ENCODE peak calls at places on chromosomes 4 and X, in seven cellular contexts. J is pancreas, S is upper lobe of right lung, R is HCT116, Z is IMR-90, F is GM23338, P is left ventricle myocardium inferior. X is an unnamed sample. For H3K4me1, the result is how much of the 10 kb centered on the place peaks cover.

GRCh38 chr4:87481342-87481741 is 47.8 kb downstream of the SPARCL1 start:
- DNase-seq in Z (no peak), S (no peak), R (no peak), J (no peak), P (no peak), F (no peak), X (no peak)

GRCh38 chrX:110159865-110160264 is 157.0 kb downstream of the TMEM164 start:
- DNase-seq in S (no peak), P (no peak), J (no peak), R (no peak), Z (no peak), F (no peak), X (no peak)

GRCh38 chrX:44596277-44596676 is 53.6 kb upstream of the FUNDC1 start:
- DNase-seq in Z (no peak), P (no peak), F (no peak), S (no peak), J (no peak), R (no peak), X (no peak)

GRCh38 chr4:23023121-23023520 is 330.4 kb downstream of the GBA3 start:
- DNase-seq in Z (no peak), S (no peak), J (no peak), F (no peak), R (no peak), P (no peak), X (no peak)

GRCh38 chr4:76570141-76570989 is 135.3 kb downstream of the SHROOM3 start:
- DNase-seq in R (no peak), S (no peak), P (no peak), J (peak), Z (peak), F (no peak), X (no peak)

GRCh38 chrX:122552291-122552800 is 631.7 kb upstream of the GRIA3 start:
- DNase-seq in J (no peak), F (no peak), P (no peak), R (no peak), S (no peak), Z (no peak), X (no peak)

GRCh38 chr4:175450446-175450845 is 361.6 kb downstream of the GPM6A start:
- DNase-seq in F (no peak), Z (no peak), J (no peak), S (no peak), R (no peak), P (no peak), X (no peak)

GRCh38 chr4:165748321-165748720 is 124.7 kb upstream of the TLL1 start:
- DNase-seq in Z (no peak), S (no peak), J (no peak), P (no peak), F (peak), R (no peak), X (no peak)

GRCh38 chr4:26076000-26076587 is 162.1 kb downstream of the SMIM20 start:
- DNase-seq in S (no peak), F (no peak), Z (peak), R (no peak), P (no peak), J (no peak), X (no peak)

GRCh38 chr4:80926891-80927290 is 103.6 kb upstream of the BMP3 start:
- DNase-seq in P (no peak), S (no peak), F (no peak), Z (no peak), J (no peak), R (no peak), X (no peak)

GRCh38 chr4:69532125-69532524 is 36.4 kb upstream of the UGT2B4 start:
- DNase-seq in R (no peak), F (no peak), J (no peak), P (no peak), Z (no peak), S (no peak), X (no peak)

GRCh38 chr4:32499176-32499575 is 1779.0 kb downstream of the PCDH7 start:
- DNase-seq in S (no peak), Z (no peak), P (no peak), R (no peak), J (no peak), F (no peak), X (no peak)

GRCh38 chr4:53617101-53617680 is 25.9 kb upstream of the LNX1 start:
- DNase-seq in Z (peak), F (no peak), P (no peak), S (no peak), R (no peak), J (no peak), X (no peak)

GRCh38 chr4:94548571-94548970 is 96.8 kb downstream of the PDLIM5 start:
- DNase-seq in R (peak), Z (peak), S (no peak), P (no peak), J (no peak), F (peak), X (no peak)

GRCh38 chr4:152010680-152011079 is 249.9 kb upstream of the GATB start:
- DNase-seq in J (no peak), Z (no peak), P (no peak), R (no peak), F (peak), S (no peak), X (no peak)

GRCh38 chrX:110188701-110189558 is 129.0 kb downstream of the AMMECR1 start:
- DNase-seq in P (no peak), R (no peak), S (no peak), J (no peak), F (no peak), Z (peak), X (no peak)

GRCh38 chrX:36957425-36958328 is 50.5 kb upstream of the FAM47C start:
- DNase-seq in Z (no peak), S (peak), P (no peak), F (peak), R (no peak), J (peak), X (no peak)

GRCh38 chr4:106614446-106614845 is 245.9 kb upstream of the GIMD1 start:
- DNase-seq in P (no peak), S (no peak), Z (peak), F (no peak), J (no peak), R (no peak), X (no peak)

GRCh38 chr4:20181926-20182325 is 69.8 kb upstream of the SLIT2 start:
- DNase-seq in Z (no peak), S (no peak), R (no peak), J (no peak), P (no peak), F (no peak), X (no peak)

GRCh38 chr4:97720869-97721432 is 422.3 kb downstream of the STPG2 start:
- DNase-seq in J (no peak), Z (no peak), P (no peak), F (peak), S (no peak), R (peak), X (no peak)

GRCh38 chr4:147546341-147546740 is 65.4 kb downstream of the EDNRA start:
- DNase-seq in P (no peak), R (no peak), S (no peak), F (no peak), J (no peak), Z (peak), X (no peak)

GRCh38 chr4:113996599-113997177 is 17.2 kb upstream of the ARSJ start:
- DNase-seq in F (no peak), R (no peak), Z (peak), J (no peak), S (no peak), P (no peak), X (no peak)

GRCh38 chr4:90757529-90757928 is 630.3 kb downstream of the CCSER1 start:
- DNase-seq in F (no peak), R (no peak), S (no peak), Z (no peak), J (no peak), P (no peak), X (no peak)

GRCh38 chr4:41360214-41360910 is 103.6 kb downstream of the UCHL1 start:
- DNase-seq in Z (peak), F (peak), R (no peak), J (peak), P (peak), S (peak), X (peak)

DNA sequence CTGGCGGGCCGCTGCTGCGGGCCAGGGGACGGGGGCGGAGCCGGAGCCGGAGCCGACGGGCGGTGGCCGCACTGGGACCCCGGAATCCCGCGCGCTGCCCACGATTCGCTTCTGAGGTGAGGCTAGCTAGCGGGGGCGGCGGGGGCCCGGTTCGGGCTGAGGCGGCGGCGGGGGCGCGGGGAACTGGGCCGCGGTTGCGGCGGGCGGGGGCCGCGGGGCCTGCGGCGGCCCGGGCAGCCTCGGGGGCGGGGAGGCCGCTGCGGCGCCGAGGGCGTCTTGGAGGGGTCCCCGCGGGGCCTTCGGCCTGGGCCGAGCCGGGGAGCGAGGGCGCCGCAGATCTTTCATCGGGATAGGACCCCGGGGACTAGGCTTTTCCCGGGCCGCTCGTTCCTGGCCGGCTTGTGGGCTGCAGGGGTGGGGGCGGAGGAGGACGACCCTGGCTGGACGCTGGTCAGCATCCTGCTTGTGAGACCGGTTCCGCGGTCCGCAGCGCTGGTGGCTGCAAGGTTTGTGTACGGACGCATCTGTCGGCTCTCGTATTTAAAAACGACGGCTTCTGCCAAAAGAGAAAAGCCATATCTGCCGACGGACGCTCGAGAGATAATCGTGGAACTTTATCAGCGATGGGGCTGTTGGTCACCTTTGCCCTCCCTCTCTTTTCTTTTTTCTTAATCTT is 403 bp downstream of the ADD1 start:
- DNase-seq in F (peak), Z (peak), S (peak), J (peak), R (no peak), P (peak), X (peak)
- H3K4me1 ChIP-seq in F (under half), Z (under half), S (under half), J (under half), R (under half), P (half or more), X (under half)

GRCh38 chr4:183110244-183110643 is 11.2 kb downstream of the WWC2 start:
- DNase-seq in F (no peak), Z (no peak), J (no peak), R (no peak), S (no peak), P (no peak), X (no peak)

GRCh38 chr4:183106839-183107238 is 7.8 kb downstream of the WWC2 start:
- DNase-seq in R (no peak), F (peak), P (no peak), S (no peak), J (no peak), Z (peak), X (no peak)

GRCh38 chr4:183107891-183108459 is 8.9 kb downstream of the WWC2 start:
- DNase-seq in J (no peak), R (no peak), Z (peak), S (no peak), F (no peak), P (no peak), X (no peak)

GRCh38 chr4:183111452-183111885 is 12.4 kb downstream of the WWC2 start:
- DNase-seq in R (no peak), F (no peak), S (no peak), P (no peak), J (no peak), Z (no peak), X (no peak)
- TF ChIP-seq CTCF in R (no peak), F (no peak), S (no peak), P (no peak), J (no peak), Z (no peak), X (no peak)

DNA sequence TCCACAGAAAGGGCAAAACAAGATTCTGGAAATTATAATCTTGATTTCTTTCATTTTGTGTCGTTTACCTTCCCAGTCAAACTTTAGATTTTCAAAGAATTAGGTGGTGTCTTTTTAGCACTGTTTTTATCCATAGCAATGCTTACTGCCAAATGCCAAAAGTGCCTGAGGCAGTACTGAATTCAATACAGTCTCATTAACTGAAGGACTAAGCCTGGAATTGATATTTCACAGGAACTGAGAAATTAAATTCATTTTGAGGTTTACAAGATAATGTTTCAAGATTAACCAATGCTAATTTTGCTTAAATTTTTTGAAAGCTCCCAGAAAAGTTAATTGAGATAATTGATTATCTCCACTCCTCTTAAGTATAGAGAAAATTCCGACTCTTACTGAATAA is 68.8 kb upstream of the ARHGAP24 start:
- DNase-seq in P (no peak), J (no peak), S (no peak), R (no peak), F (no peak), Z (no peak), X (no peak)
- H3K4me1 ChIP-seq in P (under half), J (under half), S (under half), R (under half), F (under half), Z (under half), X (under half)

DNA sequence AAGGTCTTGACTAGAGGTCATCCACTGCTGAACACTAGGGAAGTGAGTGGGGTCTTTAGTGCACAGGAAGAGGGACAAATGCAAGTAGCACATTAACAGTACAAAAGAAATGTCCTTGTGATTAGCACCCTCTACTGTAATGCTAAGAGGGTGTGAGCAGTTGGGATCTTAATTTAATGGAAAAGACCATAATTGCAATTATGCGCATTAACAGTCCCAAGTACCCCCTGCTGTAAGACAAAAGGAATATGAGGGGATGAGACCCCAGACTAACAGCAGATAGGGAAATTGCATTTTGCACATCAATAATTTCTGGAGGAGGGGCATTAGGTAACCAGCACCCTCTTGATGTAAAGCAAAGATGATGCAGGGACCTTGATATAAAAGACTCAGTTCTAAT is 285.0 kb downstream of the CHIC1 start:
- DNase-seq in J (no peak), P (no peak), Z (no peak), S (no peak), F (no peak), R (no peak), X (no peak)
- TF ChIP-seq CTCF in J (no peak), P (no peak), Z (peak), S (no peak), F (peak), R (no peak), X (no peak)

DNA sequence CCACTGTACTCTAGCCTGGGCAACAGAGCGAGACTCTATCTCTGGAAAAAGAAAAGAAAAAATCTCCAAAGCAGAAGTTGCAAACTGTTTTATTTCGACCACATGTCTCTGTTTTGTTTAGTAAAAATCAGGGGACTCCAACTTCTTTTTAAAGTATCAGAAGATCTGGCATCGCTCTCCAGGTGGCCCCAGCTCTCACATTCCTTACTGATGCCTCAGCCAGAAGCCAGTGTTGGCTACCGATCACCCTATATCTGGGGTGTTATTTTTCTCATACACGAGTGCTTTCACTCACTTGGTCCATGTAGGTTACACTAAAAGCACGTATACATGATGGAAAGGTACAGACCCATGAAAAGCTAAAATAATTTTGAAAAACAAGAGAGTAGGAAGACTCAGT is 8.3 kb downstream of the MPP1 start:
- DNase-seq in J (no peak), Z (no peak), P (no peak), S (no peak), R (no peak), F (peak), X (no peak)
- H3K4me1 ChIP-seq in J (under half), Z (under half), P (under half), S (under half), R (under half), F (under half), X (under half)

GRCh38 chr4:2910409-2910808 is 52.8 kb downstream of the NOP14 start:
- DNase-seq in F (peak), R (no peak), P (no peak), J (no peak), Z (no peak), S (no peak), X (no peak)
- TF ChIP-seq CTCF in F (peak), R (no peak), P (peak), J (no peak), Z (peak), S (no peak), X (no peak)

DNA sequence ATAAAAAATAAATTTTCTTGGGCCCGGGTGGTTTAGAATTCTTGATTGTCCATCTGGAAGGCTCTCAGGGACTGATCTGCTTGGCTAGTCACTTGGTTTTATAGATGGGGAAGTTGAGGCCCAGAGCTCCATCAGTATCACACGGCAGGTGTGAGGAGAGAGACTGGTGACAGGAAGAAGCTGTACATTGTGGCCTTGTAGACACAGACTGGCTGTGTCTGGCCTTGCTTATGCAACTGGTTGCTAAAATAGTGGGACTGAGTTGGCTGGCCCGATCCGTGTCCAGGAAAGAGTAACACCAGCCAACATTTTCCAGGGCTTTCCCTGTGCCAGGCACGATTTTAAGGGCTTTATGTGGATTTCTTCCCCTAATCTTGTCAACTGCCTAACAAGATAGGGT is 2.8 kb downstream of the TBC1D14 start:
- DNase-seq in J (no peak), Z (no peak), P (no peak), R (no peak), F (no peak), S (no peak), X (peak)
- H3K4me1 ChIP-seq in J (under half), Z (under half), P (half or more), R (under half), F (under half), S (under half), X (half or more)

GRCh38 chr4:99410075-99410474 is 25.1 kb downstream of the ADH7 start:
- DNase-seq in J (no peak), Z (no peak), S (no peak), R (no peak), F (no peak), P (no peak), X (no peak)
- TF ChIP-seq CTCF in J (no peak), Z (no peak), S (no peak), R (no peak), F (no peak), P (no peak), X (no peak)

GRCh38 chr4:68375667-68376559 is 26.0 kb upstream of the YTHDC1 start:
- DNase-seq in S (peak), Z (peak), P (no peak), F (peak), J (peak), R (peak), X (no peak)

GRCh38 chr4:68369474-68369805 is 19.6 kb upstream of the YTHDC1 start:
- DNase-seq in J (no peak), Z (no peak), P (no peak), R (peak), F (no peak), S (no peak), X (no peak)

GRCh38 chr4:68368566-68369473 is 18.9 kb upstream of the YTHDC1 start:
- DNase-seq in J (no peak), Z (peak), S (no peak), R (no peak), F (no peak), P (no peak), X (no peak)

GRCh38 chr4:68373513-68373912 is 23.6 kb upstream of the YTHDC1 start:
- DNase-seq in J (peak), S (peak), Z (peak), P (peak), F (peak), R (no peak), X (peak)

GRCh38 chr4:68372588-68372987 is 22.7 kb upstream of the YTHDC1 start:
- DNase-seq in S (no peak), R (no peak), Z (peak), J (no peak), P (no peak), F (peak), X (no peak)
- H3K4me1 ChIP-seq in S (under half), R (under half), Z (under half), J (under half), P (under half), F (under half), X (under half)

X was measured in psoas muscle.